ENCODE peak calls at places on chromosomes 7 and 10, in nine cellular contexts. One of them, this sample, is unnamed.
A peak's percentile ranks its signal among the peaks of the same experiment; 100 is the strongest.

GRCh38 chr10:55550241-55550640 is 749.2 kb upstream of the PCDH15 start:
- DNase-seq in breast epithelium: no peak
- DNase-seq in choroid plexus epithelial cell: peak; percentile 0
- DNase-seq in esophagus squamous epithelium: no peak
- DNase-seq in Peyer's patch: no peak
- DNase-seq in BE2C: no peak
- DNase-seq in fibroblast of lung: peak; percentile 51
- DNase-seq in brain microvascular endothelial cell: no peak
- DNase-seq in right lobe of liver: no peak
- DNase-seq in this sample: no peak

GRCh38 chr7:20798694-20799121 is 12.0 kb upstream of the SP8 start:
- DNase-seq in breast epithelium: no peak
- DNase-seq in esophagus squamous epithelium: no peak
- DNase-seq in fibroblast of lung: no peak
- DNase-seq in right lobe of liver: no peak
- DNase-seq in choroid plexus epithelial cell: no peak
- DNase-seq in Peyer's patch: no peak
- DNase-seq in brain microvascular endothelial cell: no peak
- DNase-seq in BE2C: no peak
- DNase-seq in this sample: no peak

GRCh38 chr10:45454859-45455258 is 80.8 kb downstream of the ALOX5 start:
- DNase-seq in breast epithelium: no peak
- DNase-seq in esophagus squamous epithelium: no peak
- DNase-seq in right lobe of liver: no peak
- DNase-seq in BE2C: no peak
- DNase-seq in fibroblast of lung: no peak
- DNase-seq in brain microvascular endothelial cell: no peak
- DNase-seq in Peyer's patch: no peak
- DNase-seq in choroid plexus epithelial cell: peak; percentile 17
- DNase-seq in this sample: no peak

GRCh38 chr7:74134117-74134539 is 40.0 kb upstream of the EIF4H start:
- DNase-seq in Peyer's patch: no peak
- DNase-seq in esophagus squamous epithelium: no peak
- DNase-seq in brain microvascular endothelial cell: no peak
- DNase-seq in choroid plexus epithelial cell: no peak
- DNase-seq in BE2C: no peak
- DNase-seq in fibroblast of lung: no peak
- DNase-seq in right lobe of liver: no peak
- DNase-seq in breast epithelium: no peak
- DNase-seq in this sample: no peak

GRCh38 chr10:22832851-22833250 is 95.0 kb upstream of the ARMC3 start:
- DNase-seq in choroid plexus epithelial cell: no peak
- DNase-seq in breast epithelium: no peak
- DNase-seq in right lobe of liver: no peak
- DNase-seq in brain microvascular endothelial cell: no peak
- DNase-seq in fibroblast of lung: no peak
- DNase-seq in BE2C: no peak
- DNase-seq in esophagus squamous epithelium: no peak
- DNase-seq in Peyer's patch: no peak
- DNase-seq in this sample: no peak

GRCh38 chr10:95447733-95448132 is 113.4 kb downstream of the SORBS1 start:
- DNase-seq in fibroblast of lung: peak; percentile 14
- DNase-seq in brain microvascular endothelial cell: no peak
- DNase-seq in esophagus squamous epithelium: no peak
- DNase-seq in Peyer's patch: no peak
- DNase-seq in BE2C: no peak
- DNase-seq in breast epithelium: no peak
- DNase-seq in right lobe of liver: no peak
- DNase-seq in choroid plexus epithelial cell: peak; percentile 37
- DNase-seq in this sample: no peak

GRCh38 chr7:39184387-39184786 is 206.7 kb downstream of the POU6F2 start:
- DNase-seq in breast epithelium: no peak
- DNase-seq in BE2C: no peak
- DNase-seq in esophagus squamous epithelium: no peak
- DNase-seq in choroid plexus epithelial cell: no peak
- DNase-seq in brain microvascular endothelial cell: no peak
- DNase-seq in right lobe of liver: no peak
- DNase-seq in Peyer's patch: no peak
- DNase-seq in fibroblast of lung: no peak
- DNase-seq in this sample: no peak

GRCh38 chr10:7529638-7530037 is 118.8 kb upstream of the SFMBT2 start:
- DNase-seq in esophagus squamous epithelium: no peak
- DNase-seq in brain microvascular endothelial cell: no peak
- DNase-seq in right lobe of liver: no peak
- DNase-seq in Peyer's patch: no peak
- DNase-seq in choroid plexus epithelial cell: no peak
- DNase-seq in fibroblast of lung: no peak
- DNase-seq in BE2C: peak; percentile 39
- DNase-seq in breast epithelium: no peak
- DNase-seq in this sample: no peak

GRCh38 chr10:97498841-97499560 is at the start of gene UBTD1:
- DNase-seq in brain microvascular endothelial cell: no peak
- DNase-seq in breast epithelium: peak; percentile 40
- DNase-seq in choroid plexus epithelial cell: peak; percentile 51
- DNase-seq in BE2C: peak; percentile 28
- DNase-seq in right lobe of liver: peak; percentile 78
- DNase-seq in fibroblast of lung: peak; percentile 41
- DNase-seq in esophagus squamous epithelium: no peak
- DNase-seq in Peyer's patch: peak; percentile 45
- DNase-seq in this sample: no peak

GRCh38 chr7:18320971-18321567 is 174.5 kb upstream of the HDAC9 start:
- DNase-seq in BE2C: peak; percentile 15
- DNase-seq in brain microvascular endothelial cell: peak; percentile 25
- DNase-seq in choroid plexus epithelial cell: peak; percentile 76
- DNase-seq in right lobe of liver: no peak
- DNase-seq in breast epithelium: no peak
- DNase-seq in esophagus squamous epithelium: no peak
- DNase-seq in fibroblast of lung: peak; percentile 66
- DNase-seq in Peyer's patch: no peak
- DNase-seq in this sample: peak; percentile 12

GRCh38 chr10:109902992-109903947 is 20.0 kb downstream of the XPNPEP1 start:
- DNase-seq in breast epithelium: no peak
- DNase-seq in esophagus squamous epithelium: no peak
- DNase-seq in Peyer's patch: no peak
- DNase-seq in brain microvascular endothelial cell: no peak
- DNase-seq in fibroblast of lung: peak; percentile 40
- DNase-seq in BE2C: no peak
- DNase-seq in right lobe of liver: no peak
- DNase-seq in choroid plexus epithelial cell: peak; percentile 60
- DNase-seq in this sample: no peak

GRCh38 chr10:106278385-106278784 is 886.1 kb downstream of the SORCS1 start:
- DNase-seq in fibroblast of lung: no peak
- DNase-seq in brain microvascular endothelial cell: no peak
- DNase-seq in BE2C: no peak
- DNase-seq in right lobe of liver: no peak
- DNase-seq in Peyer's patch: no peak
- DNase-seq in esophagus squamous epithelium: no peak
- DNase-seq in breast epithelium: no peak
- DNase-seq in choroid plexus epithelial cell: peak; percentile 38
- DNase-seq in this sample: no peak

GRCh38 chr7:128097211-128097731 is 66.0 kb upstream of the LRRC4 start:
- DNase-seq in esophagus squamous epithelium: no peak
- DNase-seq in choroid plexus epithelial cell: no peak
- DNase-seq in brain microvascular endothelial cell: no peak
- DNase-seq in fibroblast of lung: no peak
- DNase-seq in BE2C: peak; percentile 32
- DNase-seq in right lobe of liver: no peak
- DNase-seq in breast epithelium: no peak
- DNase-seq in Peyer's patch: no peak
- DNase-seq in this sample: no peak

GRCh38 chr10:70976063-70976462 is 87.7 kb upstream of the PCBD1 start:
- DNase-seq in BE2C: no peak
- DNase-seq in Peyer's patch: no peak
- DNase-seq in right lobe of liver: no peak
- DNase-seq in esophagus squamous epithelium: no peak
- DNase-seq in choroid plexus epithelial cell: no peak
- DNase-seq in breast epithelium: no peak
- DNase-seq in fibroblast of lung: no peak
- DNase-seq in brain microvascular endothelial cell: no peak
- DNase-seq in this sample: no peak

GRCh38 chr10:126663328-126663727 is 7.2 kb downstream of the C10orf90 start:
- DNase-seq in Peyer's patch: no peak
- DNase-seq in breast epithelium: peak; percentile 53
- DNase-seq in esophagus squamous epithelium: no peak
- DNase-seq in choroid plexus epithelial cell: peak; percentile 89
- DNase-seq in right lobe of liver: no peak
- DNase-seq in fibroblast of lung: peak; percentile 55
- DNase-seq in brain microvascular endothelial cell: peak; percentile 97
- DNase-seq in BE2C: no peak
- DNase-seq in this sample: peak; percentile 96

GRCh38 chr7:146539836-146540235 is 423.2 kb downstream of the CNTNAP2 start:
- DNase-seq in BE2C: no peak
- DNase-seq in right lobe of liver: no peak
- DNase-seq in Peyer's patch: no peak
- DNase-seq in choroid plexus epithelial cell: no peak
- DNase-seq in breast epithelium: no peak
- DNase-seq in esophagus squamous epithelium: no peak
- DNase-seq in brain microvascular endothelial cell: no peak
- DNase-seq in fibroblast of lung: no peak
- DNase-seq in this sample: no peak

DNA sequence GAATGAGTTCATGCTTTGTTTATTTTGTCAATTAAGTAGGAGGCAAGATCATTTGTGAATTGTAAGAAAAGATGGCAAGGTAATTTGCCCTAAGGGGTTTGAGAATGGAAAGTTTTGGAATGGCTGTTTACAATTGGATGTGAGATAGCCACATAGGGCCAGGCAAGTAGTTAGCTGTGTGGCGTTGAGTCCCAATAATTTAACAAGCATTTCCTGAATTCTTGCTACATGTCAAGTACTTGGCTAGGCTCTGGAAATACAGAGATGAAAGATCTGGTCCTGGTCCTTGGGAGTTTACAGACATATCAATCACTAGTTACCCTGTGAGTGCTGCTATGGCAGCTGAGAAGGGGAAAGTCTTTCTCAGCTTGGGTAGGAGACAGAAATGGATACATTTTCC is 401.6 kb downstream of the SUGCT start:
- DNase-seq in Peyer's patch: no peak
- DNase-seq in brain microvascular endothelial cell: no peak
- DNase-seq in right lobe of liver: no peak
- DNase-seq in breast epithelium: no peak
- DNase-seq in esophagus squamous epithelium: no peak
- DNase-seq in choroid plexus epithelial cell: no peak
- DNase-seq in fibroblast of lung: no peak
- DNase-seq in BE2C: no peak
- DNase-seq in this sample: no peak
- H3K4me3 ChIP-seq in Peyer's patch: no peak overlapping the region
- H3K4me3 ChIP-seq in brain microvascular endothelial cell: no peak overlapping the region
- H3K4me3 ChIP-seq in right lobe of liver: no peak overlapping the region
- H3K4me3 ChIP-seq in breast epithelium: no peak overlapping the region
- H3K4me3 ChIP-seq in esophagus squamous epithelium: no peak overlapping the region
- H3K4me3 ChIP-seq in choroid plexus epithelial cell: no peak overlapping the region
- H3K4me3 ChIP-seq in fibroblast of lung: no peak overlapping the region
- H3K4me3 ChIP-seq in BE2C: no peak overlapping the region
- H3K4me3 ChIP-seq in this sample: no peak overlapping the region

GRCh38 chr10:77744249-77744648 is 106.6 kb upstream of the KCNMA1 start:
- DNase-seq in breast epithelium: no peak
- DNase-seq in esophagus squamous epithelium: no peak
- DNase-seq in brain microvascular endothelial cell: no peak
- DNase-seq in BE2C: no peak
- DNase-seq in choroid plexus epithelial cell: no peak
- DNase-seq in fibroblast of lung: no peak
- DNase-seq in Peyer's patch: no peak
- DNase-seq in right lobe of liver: no peak
- DNase-seq in this sample: no peak
- H3K4me3 ChIP-seq in breast epithelium: no peak overlapping the region
- H3K4me3 ChIP-seq in esophagus squamous epithelium: no peak overlapping the region
- H3K4me3 ChIP-seq in brain microvascular endothelial cell: no peak overlapping the region
- H3K4me3 ChIP-seq in BE2C: no peak overlapping the region
- H3K4me3 ChIP-seq in choroid plexus epithelial cell: no peak overlapping the region
- H3K4me3 ChIP-seq in fibroblast of lung: no peak overlapping the region
- H3K4me3 ChIP-seq in Peyer's patch: no peak overlapping the region
- H3K4me3 ChIP-seq in right lobe of liver: no peak overlapping the region
- H3K4me3 ChIP-seq in this sample: no peak overlapping the region

GRCh38 chr10:75408512-75408881 is 6.9 kb upstream of the ZNF503 start:
- DNase-seq in Peyer's patch: no peak
- DNase-seq in BE2C: no peak
- DNase-seq in right lobe of liver: no peak
- DNase-seq in brain microvascular endothelial cell: no peak
- DNase-seq in fibroblast of lung: no peak
- DNase-seq in breast epithelium: no peak
- DNase-seq in choroid plexus epithelial cell: no peak
- DNase-seq in esophagus squamous epithelium: no peak
- DNase-seq in this sample: no peak

GRCh38 chr10:75408911-75409885 is 7.6 kb upstream of the ZNF503 start:
- DNase-seq in esophagus squamous epithelium: no peak
- DNase-seq in Peyer's patch: no peak
- DNase-seq in BE2C: peak; percentile 56
- DNase-seq in choroid plexus epithelial cell: no peak
- DNase-seq in fibroblast of lung: no peak
- DNase-seq in right lobe of liver: peak; percentile 83
- DNase-seq in brain microvascular endothelial cell: no peak
- DNase-seq in breast epithelium: no peak
- DNase-seq in this sample: no peak

GRCh38 chr10:75407716-75408511 is 6.3 kb upstream of the ZNF503 start:
- DNase-seq in BE2C: no peak
- DNase-seq in fibroblast of lung: peak; percentile 54
- DNase-seq in choroid plexus epithelial cell: no peak
- DNase-seq in breast epithelium: no peak
- DNase-seq in esophagus squamous epithelium: no peak
- DNase-seq in Peyer's patch: no peak
- DNase-seq in brain microvascular endothelial cell: no peak
- DNase-seq in right lobe of liver: no peak
- DNase-seq in this sample: no peak

GRCh38 chr10:75407296-75407715 is 5.7 kb upstream of the ZNF503 start:
- DNase-seq in BE2C: no peak
- DNase-seq in Peyer's patch: no peak
- DNase-seq in esophagus squamous epithelium: no peak
- DNase-seq in right lobe of liver: no peak
- DNase-seq in breast epithelium: no peak
- DNase-seq in choroid plexus epithelial cell: no peak
- DNase-seq in brain microvascular endothelial cell: no peak
- DNase-seq in fibroblast of lung: no peak
- DNase-seq in this sample: no peak

GRCh38 chr10:75410135-75410787 is 8.7 kb upstream of the ZNF503 start:
- DNase-seq in brain microvascular endothelial cell: no peak
- DNase-seq in breast epithelium: no peak
- DNase-seq in right lobe of liver: no peak
- DNase-seq in choroid plexus epithelial cell: no peak
- DNase-seq in fibroblast of lung: no peak
- DNase-seq in BE2C: no peak
- DNase-seq in esophagus squamous epithelium: no peak
- DNase-seq in Peyer's patch: no peak
- DNase-seq in this sample: no peak
- H3K4me3 ChIP-seq in brain microvascular endothelial cell: no peak overlapping the region
- H3K4me3 ChIP-seq in breast epithelium: no peak overlapping the region
- H3K4me3 ChIP-seq in right lobe of liver: no peak overlapping the region
- H3K4me3 ChIP-seq in choroid plexus epithelial cell: no peak overlapping the region
- H3K4me3 ChIP-seq in fibroblast of lung: no peak overlapping the region
- H3K4me3 ChIP-seq in BE2C: no peak overlapping the region
- H3K4me3 ChIP-seq in esophagus squamous epithelium: peak overlapping the region; percentile 64
- H3K4me3 ChIP-seq in Peyer's patch: no peak overlapping the region
- H3K4me3 ChIP-seq in this sample: no peak overlapping the region

DNA sequence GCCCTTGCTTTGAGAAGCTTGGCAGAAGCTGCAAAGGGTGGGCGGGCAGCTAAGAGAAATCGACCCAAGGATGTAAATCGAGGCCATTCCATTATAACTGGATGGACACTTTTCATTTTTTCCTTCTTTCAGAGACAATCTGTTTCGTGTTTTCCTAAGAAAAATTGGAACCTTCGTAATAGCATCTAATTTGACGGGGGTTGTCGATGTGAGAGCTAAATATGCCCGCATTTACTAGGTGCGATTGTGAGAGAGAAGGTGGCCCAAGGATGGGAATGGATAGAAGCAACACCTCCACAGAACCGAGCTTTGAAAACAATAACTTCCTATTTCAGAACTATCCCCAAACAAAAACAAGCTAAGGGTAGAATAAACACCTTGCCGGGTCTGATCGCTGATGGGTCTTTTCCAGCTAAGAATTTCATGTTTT is 848 bp upstream of the HOXA4 start:
- DNase-seq in brain microvascular endothelial cell: no peak
- DNase-seq in fibroblast of lung: no peak
- DNase-seq in BE2C: no peak
- DNase-seq in Peyer's patch: no peak
- DNase-seq in esophagus squamous epithelium: no peak
- DNase-seq in choroid plexus epithelial cell: no peak
- DNase-seq in right lobe of liver: no peak
- DNase-seq in breast epithelium: peak; percentile 7
- DNase-seq in this sample: no peak
- H3K4me3 ChIP-seq in brain microvascular endothelial cell: no peak overlapping the region
- H3K4me3 ChIP-seq in fibroblast of lung: peak overlapping the region; percentile 43
- H3K4me3 ChIP-seq in BE2C: no peak overlapping the region
- H3K4me3 ChIP-seq in Peyer's patch: peak overlapping the region; percentile 75
- H3K4me3 ChIP-seq in esophagus squamous epithelium: peak overlapping the region; percentile 88
- H3K4me3 ChIP-seq in choroid plexus epithelial cell: no peak overlapping the region
- H3K4me3 ChIP-seq in right lobe of liver: peak overlapping the region; percentile 41
- H3K4me3 ChIP-seq in breast epithelium: peak overlapping the region; percentile 90
- H3K4me3 ChIP-seq in this sample: peak overlapping the region; percentile 67

This sample was measured in skeletal muscle cell.